ENCODE peak calls at places on chromosome 6, in five cellular contexts. U is IMR-90, N is mesenchymal stem cell, Q is neuronal stem cell, M is H9. W is an unnamed sample.

GRCh38 chr6:43497129-43497396 is 13.1 kb downstream of the LRRC73 start:
- DNase-seq in M (no peak), U (no peak), Q (no peak), N (no peak), W (no peak)

GRCh38 chr6:151288711-151289398 is 49.1 kb downstream of the AKAP12 start:
- DNase-seq in Q (no peak), U (no peak), N (no peak), M (no peak), W (no peak)

GRCh38 chr6:40924832-40925231 is 114.2 kb downstream of the UNC5CL start:
- DNase-seq in N (no peak), Q (no peak), U (no peak), M (no peak), W (no peak)

GRCh38 chr6:129890164-129890563 is 29.0 kb upstream of the TMEM244 start:
- DNase-seq in N (no peak), M (no peak), U (peak), Q (no peak), W (peak)

GRCh38 chr6:39377530-39377929 is 55.0 kb upstream of the KCNK16 start:
- DNase-seq in Q (peak), U (peak), M (peak), N (peak), W (peak)

GRCh38 chr6:35955970-35956369 is 35.1 kb upstream of the SRPK1 start:
- DNase-seq in M (no peak), N (no peak), Q (no peak), U (no peak), W (no peak)

GRCh38 chr6:81812416-81812815 is 59.9 kb upstream of the TENT5A start:
- DNase-seq in Q (no peak), M (no peak), N (no peak), U (no peak), W (no peak)

GRCh38 chr6:31339210-31339609 is 17.8 kb downstream of the HLA-B start:
- DNase-seq in N (no peak), U (no peak), Q (no peak), M (no peak), W (no peak)

GRCh38 chr6:42278131-42278853 is 60.6 kb upstream of the MRPS10 start:
- DNase-seq in U (no peak), Q (no peak), N (no peak), M (no peak), W (no peak)

GRCh38 chr6:138724015-138724414 is 49.6 kb upstream of the CCDC28A start:
- DNase-seq in N (peak), Q (no peak), M (no peak), U (no peak), W (peak)

GRCh38 chr6:11632795-11633511 is 95.4 kb downstream of the TMEM170B start:
- DNase-seq in N (peak), Q (no peak), U (peak), M (no peak), W (peak)

GRCh38 chr6:28206527-28207243 is 18.4 kb upstream of the ZSCAN9 start:
- DNase-seq in M (peak), U (peak), Q (peak), N (no peak), W (peak)

GRCh38 chr6:23690650-23691049 is 435.4 kb upstream of the NRSN1 start:
- DNase-seq in Q (no peak), M (no peak), U (no peak), N (no peak), W (no peak)

GRCh38 chr6:72552938-72553337 is 68.9 kb upstream of the KCNQ5 start:
- DNase-seq in Q (no peak), M (no peak), N (peak), U (peak), W (no peak)

GRCh38 chr6:21107796-21108195 is 485.8 kb upstream of the SOX4 start:
- DNase-seq in Q (no peak), N (no peak), M (no peak), U (no peak), W (no peak)

GRCh38 chr6:20680697-20681165 is 146.5 kb downstream of the CDKAL1 start:
- DNase-seq in U (peak), Q (no peak), N (peak), M (no peak), W (no peak)

GRCh38 chr6:141532211-141532610 is 600.5 kb upstream of the GJE1 start:
- DNase-seq in N (no peak), U (no peak), M (no peak), Q (no peak), W (no peak)

GRCh38 chr6:161644521-161644920 is 370.7 kb upstream of the AGPAT4 start:
- DNase-seq in U (no peak), N (no peak), Q (no peak), M (no peak), W (no peak)

GRCh38 chr6:139262519-139263300 is 29.1 kb downstream of the TXLNB start:
- DNase-seq in U (peak), Q (no peak), M (no peak), N (no peak), W (no peak)

GRCh38 chr6:88492824-88493223 is 326.7 kb upstream of the CNR1 start:
- DNase-seq in Q (no peak), N (peak), U (peak), M (no peak), W (peak)

GRCh38 chr6:47047479-47048411 is 5.6 kb upstream of the ADGRF1 start:
- DNase-seq in Q (peak), U (peak), N (peak), M (peak), W (peak)

GRCh38 chr6:2579241-2579761 is 171.4 kb downstream of the MYLK4 start:
- DNase-seq in Q (no peak), N (peak), M (no peak), U (peak), W (no peak)

GRCh38 chr6:136920216-136920857 is 1.8 kb upstream of the SLC35D3 start:
- DNase-seq in Q (no peak), M (no peak), U (no peak), N (no peak), W (no peak)

GRCh38 chr6:90294614-90294988 is 2.0 kb downstream of the BACH2 start:
- DNase-seq in N (peak), M (peak), Q (no peak), U (no peak), W (peak)

GRCh38 chr6:143405381-143406154 is 44.9 kb downstream of the ADAT2 start:
- DNase-seq in Q (no peak), N (peak), U (peak), M (no peak), W (no peak)

GRCh38 chr6:154039231-154039842 is at the start of gene OPRM1:
- DNase-seq in M (peak), N (peak), Q (peak), U (no peak), W (peak)

GRCh38 chr6:105645958-105646357 is 243.1 kb upstream of the PREP start:
- DNase-seq in Q (no peak), N (no peak), M (no peak), U (no peak), W (no peak)

GRCh38 chr6:105642708-105643107 is 239.8 kb upstream of the PREP start:
- DNase-seq in U (peak), N (peak), Q (no peak), M (no peak), W (no peak)

GRCh38 chr6:105646391-105646867 is 243.5 kb upstream of the PREP start:
- DNase-seq in Q (no peak), N (peak), M (no peak), U (peak), W (no peak)

GRCh38 chr6:105645166-105645565 is 242.3 kb upstream of the PREP start:
- DNase-seq in N (no peak), Q (no peak), M (no peak), U (no peak), W (no peak)

GRCh38 chr6:105644073-105644489 is 241.2 kb upstream of the PREP start:
- DNase-seq in N (peak), Q (no peak), U (no peak), M (no peak), W (peak)
- H3K4ac ChIP-seq in N (peak), Q (no peak), U (no peak), M (no peak), W (no peak)

GRCh38 chr6:34132082-34132357 is 13.9 kb downstream of the GRM4 start:
- DNase-seq in N (no peak), M (peak), Q (no peak), U (no peak), W (peak)

GRCh38 chr6:34128045-34128444 is 17.8 kb downstream of the GRM4 start:
- DNase-seq in N (no peak), U (no peak), Q (no peak), M (no peak), W (no peak)

GRCh38 chr6:34131326-34132081 is 14.4 kb downstream of the GRM4 start:
- DNase-seq in N (no peak), M (peak), Q (no peak), U (no peak), W (peak)

GRCh38 chr6:34130870-34131269 is 15.0 kb downstream of the GRM4 start:
- DNase-seq in U (no peak), N (no peak), M (no peak), Q (no peak), W (peak)

DNA sequence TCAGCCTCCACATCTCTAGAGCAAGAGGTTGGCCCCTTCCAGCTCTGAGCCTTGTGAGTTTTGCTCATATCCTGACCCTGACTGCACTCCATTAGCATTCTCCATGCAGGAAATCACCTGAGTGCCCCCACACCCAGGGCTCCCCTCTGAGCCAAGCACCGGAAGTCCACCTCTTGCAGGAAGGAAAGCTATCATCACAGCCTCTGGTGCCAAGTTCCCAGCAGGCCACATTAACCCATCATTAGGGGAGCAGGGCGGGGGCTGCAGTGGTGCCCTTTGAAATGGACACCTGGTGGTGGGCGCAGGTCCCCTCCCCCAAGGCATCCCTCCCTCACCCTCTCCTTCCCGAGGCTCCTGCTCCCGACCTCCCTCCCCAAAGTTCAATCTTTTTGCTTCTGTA is 16.1 kb downstream of the GRM4 start:
- DNase-seq in N (no peak), Q (no peak), U (no peak), M (peak), W (peak)
- H3K9ac ChIP-seq in N (no peak), Q (no peak), U (no peak), M (no peak), W (no peak)

GRCh38 chr6:4906293-4906941 is 97.4 kb downstream of the RPP40 start:
- DNase-seq in Q (no peak), U (no peak), N (no peak), M (no peak), W (no peak)
- H3K4ac ChIP-seq in Q (no peak), U (no peak), N (no peak), M (no peak), W (no peak)

GRCh38 chr6:125529061-125529460 is 220.4 kb upstream of the HEY2 start:
- DNase-seq in Q (no peak), U (no peak), M (no peak), N (no peak), W (no peak)

GRCh38 chr6:125526007-125526720 is 223.3 kb upstream of the HEY2 start:
- DNase-seq in M (no peak), U (no peak), Q (no peak), N (no peak), W (no peak)

GRCh38 chr6:125533710-125534397 is 215.6 kb upstream of the HEY2 start:
- DNase-seq in Q (no peak), U (no peak), M (peak), N (no peak), W (peak)

GRCh38 chr6:125524356-125524755 is 222.6 kb upstream of the HDDC2 start:
- DNase-seq in M (no peak), Q (no peak), U (no peak), N (no peak), W (no peak)

GRCh38 chr6:125528614-125529013 is 220.8 kb upstream of the HEY2 start:
- DNase-seq in Q (peak), N (no peak), U (no peak), M (peak), W (peak)
- H3K9ac ChIP-seq in Q (no peak), N (no peak), U (no peak), M (no peak), W (peak)

GRCh38 chr6:52286798-52287432 is 2.4 kb upstream of the MCM3 start:
- DNase-seq in U (peak), M (peak), Q (peak), N (peak), W (peak)

GRCh38 chr6:52285174-52286068 is 879 bp upstream of the MCM3 start:
- DNase-seq in M (no peak), N (no peak), Q (no peak), U (peak), W (no peak)

GRCh38 chr6:52284460-52285173 is at the start of gene MCM3:
- DNase-seq in M (peak), Q (peak), N (peak), U (peak), W (peak)

GRCh38 chr6:52284131-52284459 is 447 bp downstream of the MCM3 start:
- DNase-seq in M (peak), Q (peak), U (peak), N (peak), W (peak)

GRCh38 chr6:52283111-52283510 is 1.4 kb downstream of the MCM3 start:
- DNase-seq in N (no peak), M (no peak), U (no peak), Q (no peak), W (no peak)
- H3K4ac ChIP-seq in N (no peak), M (no peak), U (no peak), Q (no peak), W (no peak)

DNA sequence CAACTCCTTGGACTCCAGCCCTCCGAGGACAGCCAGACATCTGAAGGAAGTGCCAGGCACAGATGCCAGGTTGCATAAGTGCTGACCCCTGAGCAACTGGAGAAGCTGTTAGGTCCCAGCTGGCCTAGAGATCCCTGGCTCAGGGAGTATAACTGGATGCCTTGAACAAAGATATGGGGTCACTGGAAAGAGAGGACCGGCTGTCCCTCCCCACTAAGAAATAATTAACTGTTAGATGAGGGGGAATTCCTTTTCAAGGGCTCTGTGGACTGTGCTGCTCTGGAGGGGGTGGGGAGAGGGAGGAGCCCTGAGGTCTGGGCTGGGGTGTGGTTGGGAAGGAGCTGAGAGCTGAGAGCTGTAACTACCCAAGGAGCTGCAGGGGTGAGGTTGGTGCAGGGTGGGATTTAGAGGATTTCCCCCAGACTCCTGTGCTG is 39.6 kb downstream of the HLA-F start:
- DNase-seq in Q (no peak), U (no peak), M (no peak), N (no peak), W (no peak)
- H3K9ac ChIP-seq in Q (no peak), U (no peak), M (no peak), N (no peak), W (no peak)

GRCh38 chr6:106637051-106637717 is 7.8 kb downstream of the QRSL1 start:
- DNase-seq in N (no peak), U (no peak), Q (no peak), M (no peak), W (peak)
- H3K4ac ChIP-seq in N (no peak), U (no peak), Q (no peak), M (no peak), W (no peak)